ENCODE peak calls at places on chromosomes 1 and 21, in six cellular contexts. One of them, this sample, is unnamed.

GRCh38 chr1:14113841-14114567 is 414.0 kb downstream of the PRDM2 start:
- DNase-seq in GM12891: no peak
- DNase-seq in G401: peak; percentile 87
- DNase-seq in hypothalamus: peak; percentile 27
- DNase-seq in NCI-H187: peak; percentile 62
- DNase-seq in WTC11: peak; percentile 80
- DNase-seq in this sample: peak; percentile 45

GRCh38 chr1:230858918-230859819 is 9.2 kb downstream of the C1orf198 start:
- DNase-seq in NCI-H187: no peak
- DNase-seq in GM12891: no peak
- DNase-seq in G401: peak; percentile 33
- DNase-seq in hypothalamus: peak; percentile 37
- DNase-seq in WTC11: no peak
- DNase-seq in this sample: no peak

GRCh38 chr1:245375789-245376188 is 221.0 kb downstream of the KIF26B start:
- DNase-seq in GM12891: no peak
- DNase-seq in hypothalamus: no peak
- DNase-seq in WTC11: no peak
- DNase-seq in NCI-H187: no peak
- DNase-seq in G401: no peak
- DNase-seq in this sample: peak; percentile 69

GRCh38 chr1:162899422-162900168 is 38.6 kb upstream of the CCDC190 start:
- DNase-seq in WTC11: no peak
- DNase-seq in G401: no peak
- DNase-seq in GM12891: no peak
- DNase-seq in NCI-H187: no peak
- DNase-seq in hypothalamus: no peak
- DNase-seq in this sample: no peak

GRCh38 chr1:198387587-198387986 is 152.9 kb downstream of the ATP6V1G3 start:
- DNase-seq in hypothalamus: no peak
- DNase-seq in GM12891: no peak
- DNase-seq in NCI-H187: no peak
- DNase-seq in WTC11: no peak
- DNase-seq in G401: no peak
- DNase-seq in this sample: no peak

GRCh38 chr1:196677781-196678509 is 26.1 kb downstream of the CFH start:
- DNase-seq in WTC11: no peak
- DNase-seq in hypothalamus: no peak
- DNase-seq in G401: no peak
- DNase-seq in NCI-H187: no peak
- DNase-seq in GM12891: no peak
- DNase-seq in this sample: no peak

GRCh38 chr1:179930867-179931266 is 23.7 kb upstream of the CEP350 start:
- DNase-seq in hypothalamus: no peak
- DNase-seq in WTC11: no peak
- DNase-seq in NCI-H187: no peak
- DNase-seq in G401: no peak
- DNase-seq in GM12891: no peak
- DNase-seq in this sample: no peak

GRCh38 chr21:8991968-8992621 is 1529.3 kb upstream of the TPTE start:
- DNase-seq in WTC11: no peak
- DNase-seq in GM12891: no peak
- DNase-seq in hypothalamus: no peak
- DNase-seq in NCI-H187: no peak
- DNase-seq in G401: no peak
- DNase-seq in this sample: no peak

GRCh38 chr21:29194847-29195246 is 64.4 kb downstream of the MAP3K7CL start:
- DNase-seq in NCI-H187: no peak
- DNase-seq in hypothalamus: no peak
- DNase-seq in WTC11: no peak
- DNase-seq in GM12891: no peak
- DNase-seq in G401: no peak
- DNase-seq in this sample: no peak

GRCh38 chr1:43531906-43532584 is 1.4 kb downstream of the PTPRF start:
- DNase-seq in WTC11: peak; percentile 74
- DNase-seq in G401: peak; percentile 15
- DNase-seq in GM12891: no peak
- DNase-seq in hypothalamus: no peak
- DNase-seq in NCI-H187: no peak
- DNase-seq in this sample: no peak

GRCh38 chr1:143699731-143700130 is 272.1 kb downstream of the FAM72C start:
- DNase-seq in NCI-H187: no peak
- DNase-seq in G401: no peak
- DNase-seq in GM12891: no peak
- DNase-seq in hypothalamus: no peak
- DNase-seq in WTC11: no peak
- DNase-seq in this sample: no peak

GRCh38 chr1:55519937-55520683 is 304.9 kb upstream of the USP24 start:
- DNase-seq in G401: peak; percentile 82
- DNase-seq in WTC11: no peak
- DNase-seq in NCI-H187: no peak
- DNase-seq in hypothalamus: no peak
- DNase-seq in GM12891: no peak
- DNase-seq in this sample: no peak

GRCh38 chr21:35922618-35923017 is 137.7 kb downstream of the SETD4 start:
- DNase-seq in G401: no peak
- DNase-seq in hypothalamus: no peak
- DNase-seq in GM12891: no peak
- DNase-seq in WTC11: no peak
- DNase-seq in NCI-H187: no peak
- DNase-seq in this sample: no peak

GRCh38 chr1:173048629-173049326 is 2.0 kb downstream of the TNFSF18 start:
- DNase-seq in GM12891: no peak
- DNase-seq in WTC11: no peak
- DNase-seq in NCI-H187: no peak
- DNase-seq in hypothalamus: no peak
- DNase-seq in G401: no peak
- DNase-seq in this sample: no peak

GRCh38 chr1:203930343-203930742 is 68.9 kb downstream of the SNRPE start:
- DNase-seq in G401: no peak
- DNase-seq in hypothalamus: no peak
- DNase-seq in NCI-H187: no peak
- DNase-seq in GM12891: no peak
- DNase-seq in WTC11: no peak
- DNase-seq in this sample: no peak

GRCh38 chr1:209704584-209704983 is at the start of gene HSD11B1:
- DNase-seq in GM12891: no peak
- DNase-seq in NCI-H187: no peak
- DNase-seq in G401: peak; percentile 77
- DNase-seq in WTC11: no peak
- DNase-seq in hypothalamus: no peak
- DNase-seq in this sample: no peak

GRCh38 chr21:25850126-25850831 is 115.5 kb downstream of the GABPA start:
- DNase-seq in NCI-H187: no peak
- DNase-seq in G401: no peak
- DNase-seq in hypothalamus: no peak
- DNase-seq in GM12891: no peak
- DNase-seq in WTC11: no peak
- DNase-seq in this sample: no peak

GRCh38 chr1:5379176-5379759 is 613.0 kb downstream of the NPHP4 start:
- DNase-seq in NCI-H187: no peak
- DNase-seq in hypothalamus: no peak
- DNase-seq in WTC11: no peak
- DNase-seq in GM12891: no peak
- DNase-seq in G401: no peak
- DNase-seq in this sample: no peak

GRCh38 chr1:153612755-153613331 is at the start of gene S100A16:
- DNase-seq in WTC11: peak; percentile 54
- DNase-seq in GM12891: no peak
- DNase-seq in hypothalamus: peak; percentile 10
- DNase-seq in NCI-H187: no peak
- DNase-seq in G401: peak; percentile 40
- DNase-seq in this sample: no peak

GRCh38 chr1:101769520-101769919 is 227.2 kb downstream of the OLFM3 start:
- DNase-seq in G401: peak; percentile 57
- DNase-seq in NCI-H187: no peak
- DNase-seq in WTC11: no peak
- DNase-seq in hypothalamus: no peak
- DNase-seq in GM12891: no peak
- DNase-seq in this sample: no peak